ENCODE peak calls at places on chromosomes 11 and 22, in four cellular contexts. Z is HCT116, G is GM23338, V is neural progenitor cell. R is an unnamed sample. For H3K79me2, the result is how much of the 10 kb centered on the place peaks cover.

GRCh38 chr11:70192666-70193410 is 10.3 kb upstream of the FADD start:
- DNase-seq in Z (no peak), V (no peak), G (no peak), R (no peak)

GRCh38 chr11:110089617-110090282 is 3.4 kb upstream of the ZC3H12C start:
- DNase-seq in Z (no peak), G (no peak), V (no peak), R (no peak)

GRCh38 chr11:134034496-134035381 is 34.1 kb upstream of the JAM3 start:
- DNase-seq in Z (no peak), G (no peak), V (no peak), R (no peak)

GRCh38 chr22:49967333-49968241 is 7.0 kb downstream of the PIM3 start:
- DNase-seq in G (no peak), Z (no peak), V (peak), R (peak)

GRCh38 chr11:68651208-68651984 is 32.9 kb upstream of the GAL start:
- DNase-seq in V (no peak), Z (no peak), G (peak), R (peak)

GRCh38 chr22:47091241-47091691 is 328.8 kb downstream of the TBC1D22A start:
- DNase-seq in V (peak), G (peak), Z (no peak), R (peak)

GRCh38 chr11:41954034-41954433 is 494.6 kb upstream of the LRRC4C start:
- DNase-seq in Z (no peak), G (no peak), V (no peak), R (no peak)

GRCh38 chr11:64226507-64227051 is 505 bp downstream of the NUDT22 start:
- DNase-seq in G (peak), Z (no peak), V (no peak), R (no peak)

GRCh38 chr11:5737672-5738071 is 1.4 kb downstream of the OR56B1 start:
- DNase-seq in Z (no peak), V (no peak), G (no peak), R (no peak)

GRCh38 chr11:64400096-64400495 is 41.1 kb downstream of the RPS6KA4 start:
- DNase-seq in V (no peak), G (no peak), Z (no peak), R (no peak)

GRCh38 chr22:46054091-46054877 is 77.3 kb upstream of the WNT7B start:
- DNase-seq in V (no peak), Z (no peak), G (no peak), R (no peak)
- H3K79me2 ChIP-seq in V (under half), Z (half or more), G (under half), R (under half)

GRCh38 chr11:47916361-47916841 is 64.0 kb upstream of the PTPRJ start:
- DNase-seq in Z (no peak), G (no peak), V (peak), R (peak)
- H2AFZ ChIP-seq in Z (no peak), G (peak), V (peak), R (peak)

DNA sequence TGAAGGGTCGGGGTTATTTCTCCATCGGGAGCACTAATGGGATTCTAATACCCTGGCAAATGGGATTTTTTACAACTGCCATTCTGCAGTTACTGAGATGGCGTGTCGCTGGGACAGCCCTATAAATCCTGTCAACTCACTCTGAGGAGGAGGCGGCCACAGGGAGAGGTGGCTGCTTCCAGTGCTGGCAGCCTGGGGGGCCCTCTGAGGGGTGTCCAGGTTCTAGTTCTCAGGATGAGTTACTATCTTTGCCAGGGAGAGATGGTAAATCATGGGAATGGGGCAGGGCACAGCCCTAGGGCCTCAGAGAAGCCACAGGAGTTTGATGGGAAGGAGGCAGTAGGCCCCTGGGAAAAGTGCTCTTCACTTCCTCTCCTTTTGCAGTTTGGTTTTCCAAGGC is 136.0 kb downstream of the NTM start:
- DNase-seq in V (no peak), G (no peak), Z (no peak), R (no peak)
- TF ChIP-seq EZH2phosphoT487 in V (no peak), G (no peak), Z (no peak), R (no peak)

GRCh38 chr11:33452806-33453205 is 195.6 kb downstream of the HIPK3 start:
- DNase-seq in G (no peak), Z (no peak), V (no peak), R (peak)
- H3K79me2 ChIP-seq in G (under half), Z (under half), V (under half), R (under half)

GRCh38 chr11:116791002-116791812 is 472 bp downstream of the APOA5 start:
- DNase-seq in G (peak), Z (peak), V (peak), R (peak)
- H2AFZ ChIP-seq in G (peak), Z (peak), V (peak), R (no peak)

DNA sequence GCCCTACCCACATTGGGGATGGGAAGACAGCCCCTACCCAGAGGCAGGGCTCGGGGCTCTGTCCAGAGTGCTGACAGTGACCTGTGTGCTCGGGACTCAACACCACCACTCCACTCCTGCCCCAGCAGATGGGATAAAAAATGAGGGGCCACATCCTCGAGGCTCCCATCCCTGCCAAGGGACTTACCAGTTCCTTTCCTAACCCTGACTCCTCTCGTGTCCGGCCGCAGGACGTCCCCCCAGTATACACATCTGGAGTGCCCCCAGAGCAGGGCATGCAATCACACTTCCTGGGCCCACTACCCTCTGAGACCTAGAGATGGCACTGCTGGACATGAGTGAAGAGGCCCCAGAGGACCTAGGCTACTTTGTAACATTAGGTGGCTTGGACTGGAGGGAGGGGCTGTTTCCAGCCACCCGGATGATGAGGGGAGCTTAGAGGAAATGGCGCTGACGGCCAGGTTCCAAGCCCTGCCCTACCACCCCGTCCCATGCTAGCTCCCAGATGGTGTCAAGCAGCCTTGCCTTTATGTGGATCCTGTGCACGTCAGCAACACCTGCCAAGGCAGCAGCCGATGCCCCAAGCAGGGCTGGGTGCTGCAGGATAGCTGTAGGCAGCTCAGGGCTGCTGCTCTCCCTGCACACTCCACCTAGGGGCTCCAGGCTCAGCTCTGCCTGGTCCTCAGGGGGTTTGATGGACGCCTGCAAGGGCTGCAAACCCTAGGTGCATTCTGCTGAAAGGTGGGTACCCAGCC is 86.6 kb downstream of the DGCR2 start:
- DNase-seq in Z (no peak), V (peak), G (peak), R (no peak)
- TF ChIP-seq EZH2phosphoT487 in Z (no peak), V (no peak), G (no peak), R (no peak)

DNA sequence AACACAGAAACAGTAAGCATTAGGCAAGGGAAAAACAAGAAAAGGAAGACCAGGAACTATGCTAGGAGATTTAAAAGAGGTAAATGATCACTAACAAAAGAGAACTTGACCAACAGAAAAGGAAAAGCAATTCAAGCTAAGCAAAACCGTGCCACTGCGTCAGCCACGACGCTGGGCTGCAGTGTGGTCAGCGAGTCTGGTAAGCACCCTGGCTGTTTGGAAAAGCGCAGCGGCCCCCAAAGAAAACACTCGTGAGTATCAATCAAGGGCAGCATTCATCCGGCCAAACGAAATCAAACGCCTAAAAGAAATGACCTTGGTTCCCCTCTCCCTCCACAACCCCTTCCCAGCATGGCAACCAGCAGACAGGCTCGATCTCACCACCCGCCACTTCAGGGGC is 28.8 kb downstream of the PACSIN2 start:
- DNase-seq in G (no peak), Z (no peak), V (no peak), R (no peak)
- H3K79me2 ChIP-seq in G (half or more), Z (half or more), V (half or more), R (half or more)

GRCh38 chr11:72617080-72617744 is 57.0 kb downstream of the PDE2A start:
- DNase-seq in Z (no peak), G (no peak), V (peak), R (peak)
- H2AFZ ChIP-seq in Z (no peak), G (no peak), V (no peak), R (no peak)

DNA sequence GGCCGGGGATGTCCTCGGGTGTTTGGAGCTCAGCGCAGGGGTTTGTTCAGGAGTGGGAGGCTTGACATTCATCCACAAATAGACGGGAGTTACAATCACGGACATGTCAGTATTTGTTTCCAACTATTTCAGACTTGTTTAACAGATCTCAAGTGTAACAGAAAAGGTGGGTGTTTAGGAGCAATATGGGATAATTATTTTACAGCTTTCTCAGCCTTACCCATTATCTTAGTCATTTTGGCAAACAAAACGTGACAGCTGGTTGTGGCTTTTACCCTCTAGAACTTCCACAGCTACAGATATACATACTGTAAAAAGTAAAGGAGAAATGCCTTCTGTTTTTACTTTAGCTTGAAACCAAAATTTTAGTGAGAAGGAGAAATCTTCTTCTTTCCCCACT is 178.7 kb upstream of the TMEM45B start:
- DNase-seq in V (no peak), Z (no peak), G (no peak), R (no peak)
- TF ChIP-seq EZH2phosphoT487 in V (no peak), Z (no peak), G (no peak), R (no peak)